ENCODE peak calls at places on chromosomes 3 and 15, in five cellular contexts. R is astrocyte of the spinal cord, E is renal cortical epithelial cell, Q is ELF-1, S is H7. K is an unnamed sample.

GRCh38 chr3:151305081-151305777 is 11.4 kb downstream of the GPR87 start:
- DNase-seq in S (peak; percentile 27), R (peak; percentile 98), Q (peak; percentile 97), E (peak; percentile 99), K (peak; percentile 97)

GRCh38 chr15:67196672-67197363 is 57.6 kb downstream of the AAGAB start:
- DNase-seq in E (peak; percentile 77), Q (no peak), R (peak; percentile 86), S (no peak), K (peak; percentile 63)

GRCh38 chr3:126262227-126262626 is 81.8 kb upstream of the ALDH1L1 start:
- DNase-seq in E (no peak), S (no peak), R (no peak), Q (no peak), K (no peak)

GRCh38 chr3:184078851-184079250 is 18.0 kb upstream of the HTR3E start:
- DNase-seq in Q (no peak), E (no peak), R (peak; percentile 18), S (no peak), K (no peak)

GRCh38 chr3:140898340-140899180 is 43.1 kb upstream of the SLC25A36 start:
- DNase-seq in E (peak; percentile 88), S (peak; percentile 25), Q (no peak), R (peak; percentile 90), K (peak; percentile 72)

GRCh38 chr3:129607391-129608068 is 1.1 kb upstream of the PLXND1 start:
- DNase-seq in R (no peak), E (no peak), S (no peak), Q (no peak), K (peak; percentile 25)

GRCh38 chr3:64806668-64807067 is 118.9 kb upstream of the ADAMTS9 start:
- DNase-seq in E (peak; percentile 83), Q (no peak), R (no peak), S (no peak), K (no peak)

GRCh38 chr3:144381607-144382006 is 410.0 kb downstream of the DIPK2A start:
- DNase-seq in R (no peak), Q (no peak), S (no peak), E (no peak), K (no peak)

GRCh38 chr3:16605966-16606365 is 743 bp upstream of the DAZL start:
- DNase-seq in S (no peak), Q (no peak), R (no peak), E (no peak), K (no peak)

GRCh38 chr15:32641517-32642059 is at the start of gene SCG5:
- DNase-seq in R (peak; percentile 35), E (no peak), Q (peak; percentile 86), S (peak; percentile 86), K (peak; percentile 40)

GRCh38 chr3:27353221-27353620 is 16.0 kb downstream of the NEK10 start:
- DNase-seq in R (no peak), E (no peak), Q (no peak), S (no peak), K (peak; percentile 53)

GRCh38 chr3:85950435-85950834 is 991.6 kb downstream of the CADM2 start:
- DNase-seq in Q (no peak), S (no peak), R (no peak), E (no peak), K (no peak)

GRCh38 chr3:195794708-195795107 is 17.0 kb downstream of the MUC4 start:
- DNase-seq in R (no peak), E (no peak), S (peak; percentile 38), Q (no peak), K (no peak)

GRCh38 chr3:185403002-185403401 is 40.1 kb downstream of the MAP3K13 start:
- DNase-seq in E (no peak), R (no peak), S (no peak), Q (no peak), K (no peak)

GRCh38 chr15:57751177-57751800 is 44.8 kb downstream of the POLR2M start:
- DNase-seq in Q (no peak), E (peak; percentile 44), R (peak; percentile 56), S (peak; percentile 56), K (peak; percentile 75)

GRCh38 chr15:26355671-26356070 is 417.2 kb downstream of the GABRB3 start:
- DNase-seq in Q (no peak), E (no peak), S (peak; percentile 60), R (no peak), K (no peak)

GRCh38 chr3:124552224-124552623 is 178.0 kb upstream of the UMPS start:
- DNase-seq in Q (no peak), R (no peak), S (no peak), E (peak; percentile 95), K (no peak)

GRCh38 chr15:43292375-43293078 is 25.8 kb upstream of the TGM5 start:
- DNase-seq in R (no peak), E (no peak), S (no peak), Q (no peak), K (peak; percentile 19)

GRCh38 chr3:187950671-187951070 is 203.3 kb upstream of the LPP start:
- DNase-seq in S (no peak), R (no peak), E (no peak), Q (no peak), K (no peak)

GRCh38 chr3:104805508-104805907 is 561.2 kb upstream of the ALCAM start:
- DNase-seq in E (no peak), R (no peak), Q (no peak), S (no peak), K (no peak)

GRCh38 chr3:157115069-157116006 is 44.6 kb downstream of the CCNL1 start:
- DNase-seq in Q (peak; percentile 58), E (peak; percentile 61), R (no peak), S (no peak), K (peak; percentile 32)

GRCh38 chr3:64223809-64224570 is 1.3 kb downstream of the PRICKLE2 start:
- DNase-seq in E (peak; percentile 53), Q (no peak), R (peak; percentile 41), S (no peak), K (peak; percentile 52)

GRCh38 chr15:89630974-89631901 is 24.0 kb downstream of the KIF7 start:
- DNase-seq in S (peak; percentile 52), Q (no peak), E (no peak), R (no peak), K (no peak)

GRCh38 chr15:82540055-82540983 is at the start of gene RPS17:
- DNase-seq in R (peak; percentile 97), E (peak; percentile 85), Q (peak; percentile 98), S (peak; percentile 100), K (peak; percentile 98)